ENCODE peak calls at places on chromosomes 12 and 14, in six cellular contexts. D is activated T-cell treated with anti-CD3 and anti-CD28 coated beads for 48 hours; N is activated CD4-positive, alpha-beta T cell treated with anti-CD3 and anti-CD28 coated beads, Interleukin-2, amount 50 U/mL, for 1 hour; H is activated naive CD8-positive, alpha-beta T cell treated with anti-CD3 and anti-CD28 coated beads, Interleukin-2, amount 50 U/mL, for 16 hours; W is renal cortical epithelial cell; V is ureter. U is an unnamed sample.
A peak's percentile ranks its signal among the peaks of the same experiment; 100 is the strongest.

GRCh38 chr12:66269757-66270383 is 32.4 kb upstream of the HELB start:
- DNase-seq in D (no peak), N (no peak), H (no peak), W (peak; percentile 70), V (no peak), U (no peak)

GRCh38 chr12:66241061-66242043 is 52.3 kb downstream of the IRAK3 start:
- DNase-seq in D (no peak), N (no peak), H (no peak), W (peak; percentile 93), V (no peak), U (no peak)

GRCh38 chr14:51468523-51468922 is 183.2 kb upstream of the FRMD6 start:
- DNase-seq in D (no peak), N (no peak), H (no peak), W (no peak), V (no peak), U (no peak)

GRCh38 chr12:116434155-116435065 is 124.8 kb upstream of the MAP1LC3B2 start:
- DNase-seq in D (no peak), N (no peak), H (no peak), W (peak; percentile 88), V (peak; percentile 88), U (no peak)

GRCh38 chr12:110314308-110314707 is 33.3 kb downstream of the ATP2A2 start:
- DNase-seq in D (no peak), N (no peak), H (no peak), W (peak; percentile 89), V (no peak), U (no peak)

GRCh38 chr12:94678396-94678795 is 28.0 kb upstream of the TMCC3 start:
- DNase-seq in D (no peak), N (no peak), H (no peak), W (no peak), V (no peak), U (no peak)

GRCh38 chr12:10392394-10392930 is 2.6 kb upstream of the KLRK1 start:
- DNase-seq in D (no peak), N (no peak), H (no peak), W (peak; percentile 55), V (peak; percentile 62), U (peak; percentile 54)

GRCh38 chr12:5535531-5535930 is 103.6 kb downstream of the NTF3 start:
- DNase-seq in D (no peak), N (no peak), H (no peak), W (no peak), V (no peak), U (no peak)

GRCh38 chr14:57189070-57189469 is 79.6 kb downstream of the EXOC5 start:
- DNase-seq in D (no peak), N (no peak), H (no peak), W (peak; percentile 6), V (no peak), U (no peak)

GRCh38 chr12:131116437-131117117 is 162.9 kb downstream of the ADGRD1 start:
- DNase-seq in D (no peak), N (no peak), H (no peak), W (peak; percentile 37), V (no peak), U (no peak)